ENCODE peak calls at places on chromosome 10, in ten cellular contexts. C is spleen, X is glutamatergic neuron, Q is HCT116, H is AG09319, O is fibroblast of mammary gland, A is omental fat pad, T is nephron progenitor cell, I is GM13977, M is gastrocnemius medialis. Y is an unnamed sample.

GRCh38 chr10:126147866-126148578 is 240.3 kb downstream of the ADAM12 start:
- DNase-seq in C (no peak), Q (no peak), H (no peak), M (no peak), X (peak), A (no peak), O (peak), T (no peak), I (no peak), Y (no peak)

GRCh38 chr10:6275022-6275997 is 72.6 kb downstream of the PFKFB3 start:
- DNase-seq in X (peak), M (peak), Q (peak), I (peak), C (peak), T (peak), A (peak), H (peak), O (peak), Y (peak)

GRCh38 chr10:123518765-123519164 is 147.4 kb upstream of the GPR26 start:
- DNase-seq in X (no peak), I (no peak), M (no peak), A (no peak), T (no peak), Q (no peak), C (no peak), H (no peak), O (no peak), Y (no peak)

GRCh38 chr10:85604884-85605283 is 761.7 kb downstream of the GRID1 start:
- DNase-seq in A (no peak), H (no peak), O (no peak), X (no peak), M (no peak), C (no peak), T (no peak), Q (no peak), I (no peak), Y (no peak)

GRCh38 chr10:93406367-93407145 is 75.6 kb downstream of the MYOF start:
- DNase-seq in I (no peak), H (no peak), T (no peak), X (no peak), O (no peak), C (no peak), A (no peak), M (no peak), Q (no peak), Y (no peak)

GRCh38 chr10:126041804-126042231 is 145.5 kb downstream of the FANK1 start:
- DNase-seq in O (no peak), H (no peak), T (peak), C (peak), Q (no peak), M (peak), I (peak), A (no peak), X (peak), Y (no peak)

GRCh38 chr10:14543048-14543903 is 212.6 kb upstream of the FRMD4A start:
- DNase-seq in T (no peak), A (no peak), H (no peak), I (no peak), O (peak), X (no peak), C (peak), M (no peak), Q (no peak), Y (no peak)

GRCh38 chr10:50431791-50432190 is 180.5 kb upstream of the ASAH2 start:
- DNase-seq in Q (no peak), H (no peak), X (no peak), T (no peak), A (no peak), I (peak), O (peak), M (no peak), C (no peak), Y (no peak)

GRCh38 chr10:61901829-61902447 is 439 bp downstream of the ARID5B start:
- DNase-seq in C (no peak), O (peak), Q (no peak), X (no peak), M (no peak), A (no peak), I (no peak), H (no peak), T (peak), Y (no peak)

GRCh38 chr10:99993994-99994689 is 15.6 kb downstream of the DNMBP start:
- DNase-seq in A (no peak), T (no peak), X (no peak), Q (no peak), M (peak), I (peak), O (peak), C (peak), H (peak), Y (peak)

GRCh38 chr10:119031496-119032059 is 2.1 kb downstream of the NANOS1 start:
- DNase-seq in X (no peak), I (no peak), C (no peak), A (no peak), H (no peak), O (no peak), Q (no peak), M (no peak), T (no peak), Y (no peak)

GRCh38 chr10:12884851-12885250 is 116.7 kb downstream of the CCDC3 start:
- DNase-seq in H (no peak), O (no peak), I (no peak), T (no peak), X (no peak), C (no peak), M (no peak), A (no peak), Q (no peak), Y (no peak)

GRCh38 chr10:21315321-21316220 is 209.9 kb downstream of the SKIDA1 start:
- DNase-seq in M (peak), I (no peak), C (no peak), T (peak), H (peak), A (no peak), X (peak), Q (no peak), O (peak), Y (peak)

GRCh38 chr10:30187010-30187409 is 127.6 kb upstream of the JCAD start:
- DNase-seq in Q (no peak), O (no peak), I (no peak), A (no peak), M (no peak), X (no peak), C (no peak), H (no peak), T (no peak), Y (no peak)

GRCh38 chr10:93352638-93353383 is 129.3 kb downstream of the MYOF start:
- DNase-seq in O (peak), A (no peak), I (peak), X (no peak), M (no peak), T (peak), C (no peak), Q (no peak), H (no peak), Y (no peak)

GRCh38 chr10:84822926-84823325 is 494.5 kb downstream of the CCSER2 start:
- DNase-seq in M (no peak), O (no peak), Q (no peak), C (no peak), I (no peak), X (no peak), T (no peak), H (no peak), A (no peak), Y (no peak)

GRCh38 chr10:124993345-124993708 is 51.4 kb downstream of the ZRANB1 start:
- DNase-seq in I (no peak), A (no peak), M (no peak), C (no peak), O (no peak), H (no peak), Q (no peak), X (no peak), T (no peak), Y (no peak)

GRCh38 chr10:22250897-22251605 is 33.2 kb upstream of the EBLN1 start:
- DNase-seq in H (no peak), A (no peak), X (no peak), M (no peak), C (no peak), T (no peak), O (no peak), Q (no peak), I (no peak), Y (no peak)

GRCh38 chr10:101986277-101986971 is 69.5 kb downstream of the ARMH3 start:
- DNase-seq in C (peak), I (no peak), T (no peak), X (no peak), O (no peak), Q (no peak), M (no peak), A (no peak), H (no peak), Y (no peak)

GRCh38 chr10:33422779-33423520 is 88.5 kb upstream of the NRP1 start:
- DNase-seq in M (no peak), H (no peak), Q (no peak), I (no peak), T (no peak), O (peak), C (no peak), X (no peak), A (no peak), Y (no peak)

GRCh38 chr10:79027147-79028055 is 41.4 kb upstream of the ZMIZ1 start:
- DNase-seq in O (no peak), H (no peak), A (no peak), Q (no peak), C (peak), I (no peak), X (no peak), M (peak), T (no peak), Y (no peak)

GRCh38 chr10:12960431-12960898 is 41.0 kb downstream of the CCDC3 start:
- DNase-seq in X (no peak), M (peak), T (peak), O (no peak), Q (no peak), I (no peak), H (no peak), C (no peak), A (no peak), Y (no peak)

GRCh38 chr10:91296471-91296870 is 76.0 kb downstream of the PCGF5 start:
- DNase-seq in A (no peak), H (no peak), O (peak), I (no peak), M (no peak), X (no peak), T (no peak), C (no peak), Q (peak), Y (no peak)

GRCh38 chr10:1962025-1962424 is 224.7 kb upstream of the ADARB2 start:
- DNase-seq in Q (no peak), A (no peak), C (no peak), M (no peak), X (no peak), H (no peak), O (no peak), I (no peak), T (no peak), Y (no peak)

DNA sequence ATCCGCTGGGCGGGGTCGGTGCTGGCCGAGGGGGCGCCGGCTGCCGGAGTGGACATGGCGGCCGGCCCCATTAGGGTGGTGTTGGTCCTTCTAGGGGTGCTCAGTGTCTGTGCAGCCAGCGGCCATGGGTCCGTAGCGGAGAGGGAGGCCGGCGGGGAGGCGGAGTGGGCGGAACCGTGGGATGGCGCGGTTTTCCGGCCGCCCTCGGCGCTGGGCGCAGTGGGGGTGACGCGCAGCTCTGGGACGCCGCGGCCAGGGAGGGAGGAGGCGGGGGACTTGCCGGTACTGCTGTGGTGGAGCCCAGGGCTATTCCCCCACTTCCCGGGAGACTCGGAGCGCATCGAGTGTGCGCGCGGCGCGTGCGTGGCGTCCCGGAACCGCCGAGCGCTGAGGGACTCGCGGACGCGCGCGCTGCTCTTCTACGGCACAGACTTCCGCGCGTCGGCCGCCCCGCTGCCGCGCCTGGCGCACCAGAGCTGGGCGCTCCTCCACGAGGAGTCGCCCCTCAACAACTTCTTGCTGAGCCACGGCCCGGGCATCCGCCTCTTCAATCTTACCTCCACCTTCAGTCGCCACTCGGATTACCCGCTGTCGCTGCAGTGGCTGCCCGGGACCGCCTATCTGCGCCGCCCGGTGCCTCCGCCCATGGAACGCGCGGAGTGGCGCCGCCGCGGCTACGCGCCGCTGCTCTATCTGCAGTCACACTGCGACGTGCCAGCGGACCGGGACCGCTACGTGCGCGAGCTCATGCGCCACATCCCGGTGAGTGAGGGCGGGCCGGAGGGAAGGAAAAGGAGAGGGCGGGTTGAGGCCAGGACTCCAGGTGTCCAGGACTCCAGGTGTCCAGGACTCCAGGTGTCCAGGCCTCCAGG is 9.3 kb upstream of the CHCHD1 start:
- DNase-seq in T (peak), I (peak), A (peak), X (peak), M (peak), O (peak), C (peak), H (peak), Q (peak), Y (peak)
- TF ChIP-seq CTCF in T (no peak), I (peak), A (no peak), X (no peak), M (peak), O (no peak), C (peak), H (no peak), Q (no peak), Y (no peak)

GRCh38 chr10:43075612-43076003 is 1.3 kb upstream of the RET start:
- DNase-seq in C (no peak), X (no peak), M (no peak), O (no peak), I (peak), A (no peak), H (no peak), Q (peak), T (no peak), Y (no peak)
- TF ChIP-seq CTCF in C (no peak), X (peak), M (no peak), O (peak), I (peak), A (no peak), H (no peak), Q (peak), T (peak), Y (no peak)

DNA sequence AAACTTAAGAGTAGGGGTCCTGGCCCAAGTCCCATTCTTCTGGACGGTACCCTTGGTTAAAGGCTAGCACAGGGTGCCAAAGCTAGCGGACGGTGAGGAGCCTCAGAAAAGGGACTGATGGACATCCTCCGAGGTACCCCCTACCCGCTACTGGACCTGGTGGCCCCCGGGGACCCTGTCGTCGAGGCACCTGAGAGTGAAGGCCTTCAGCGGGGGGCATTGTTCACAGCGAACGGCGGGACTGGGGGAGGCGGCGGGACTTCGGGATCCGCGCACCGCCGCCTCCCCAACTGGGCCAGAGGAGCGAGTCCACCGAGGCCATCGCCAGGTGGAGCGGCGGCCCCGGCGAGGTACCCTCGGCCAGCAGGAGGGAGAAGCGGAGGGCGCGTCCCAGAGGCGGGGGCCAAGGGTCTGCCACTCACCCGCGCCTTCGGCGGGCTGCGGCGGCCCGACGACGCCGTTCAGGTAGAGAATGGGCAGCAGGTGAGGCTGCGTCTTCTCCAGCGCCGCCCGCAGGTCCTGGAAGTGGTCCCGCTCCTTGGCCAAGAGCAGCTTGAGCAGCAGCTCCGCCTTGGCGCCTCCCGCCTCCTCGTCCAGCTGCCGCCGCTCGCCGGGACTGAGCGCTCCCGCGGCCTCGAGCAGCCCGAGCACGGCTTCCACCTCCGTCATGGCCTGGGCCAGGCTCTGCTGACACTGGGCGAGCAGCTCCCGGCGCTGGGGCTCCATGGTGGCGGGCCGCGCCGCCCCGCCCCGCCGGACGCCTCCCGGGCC is 575 bp downstream of the DLG5 start:
- DNase-seq in Q (no peak), I (peak), O (peak), T (peak), A (no peak), H (no peak), M (peak), C (peak), X (peak), Y (no peak)
- TF ChIP-seq CTCF in Q (no peak), I (no peak), O (no peak), T (no peak), A (no peak), H (no peak), M (no peak), C (no peak), X (no peak), Y (no peak)

GRCh38 chr10:46022978-46023702 is 7.3 kb downstream of the NCOA4 start:
- DNase-seq in I (peak), Q (peak), O (peak), H (peak), C (peak), M (peak), A (peak), T (peak), X (peak), Y (no peak)
- TF ChIP-seq CTCF in I (peak), Q (no peak), O (peak), H (peak), C (no peak), M (no peak), A (no peak), T (peak), X (no peak), Y (peak)

GRCh38 chr10:130493446-130494198 is 357.4 kb downstream of the GLRX3 start:
- DNase-seq in I (no peak), X (peak), C (peak), Q (no peak), A (no peak), T (no peak), O (no peak), M (no peak), H (no peak), Y (no peak)
- TF ChIP-seq CTCF in I (no peak), X (no peak), C (no peak), Q (no peak), A (no peak), T (no peak), O (no peak), M (no peak), H (no peak), Y (no peak)

GRCh38 chr10:3451516-3452185 is 279.1 kb upstream of the PITRM1 start:
- DNase-seq in C (no peak), O (no peak), H (no peak), A (no peak), X (no peak), T (no peak), I (no peak), Q (no peak), M (no peak), Y (no peak)

GRCh38 chr10:3455385-3456334 is 283.1 kb upstream of the PITRM1 start:
- DNase-seq in M (no peak), A (no peak), Q (no peak), T (no peak), I (no peak), H (no peak), C (no peak), X (no peak), O (no peak), Y (no peak)

GRCh38 chr10:3452683-3453388 is 280.3 kb upstream of the PITRM1 start:
- DNase-seq in I (no peak), A (no peak), O (peak), T (no peak), H (no peak), Q (no peak), C (no peak), M (no peak), X (no peak), Y (no peak)

DNA sequence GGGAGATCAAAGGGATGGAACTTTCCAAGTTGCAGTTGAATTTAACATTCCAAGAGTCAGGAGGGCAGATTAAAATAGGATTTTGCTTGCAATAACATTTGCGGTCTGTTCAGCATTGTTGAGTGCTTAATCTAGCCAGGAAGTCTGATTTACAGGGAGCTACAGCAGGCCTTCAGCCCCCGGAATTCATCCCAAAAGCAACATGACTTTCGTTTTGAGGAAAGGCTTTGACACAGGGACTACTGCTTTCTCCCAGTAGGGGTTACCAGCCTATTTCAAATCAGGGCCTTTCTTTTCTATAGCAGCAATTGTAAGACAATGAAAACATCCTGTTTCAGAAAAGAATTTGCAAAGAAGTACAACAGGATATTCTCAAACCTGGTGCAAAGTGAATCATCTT is 279.7 kb upstream of the PITRM1 start:
- DNase-seq in H (peak), T (no peak), A (no peak), C (no peak), X (no peak), M (no peak), I (no peak), Q (no peak), O (peak), Y (peak)
- TF ChIP-seq CTCF in H (peak), T (no peak), A (no peak), C (peak), X (no peak), M (peak), I (peak), Q (no peak), O (peak), Y (peak)

DNA sequence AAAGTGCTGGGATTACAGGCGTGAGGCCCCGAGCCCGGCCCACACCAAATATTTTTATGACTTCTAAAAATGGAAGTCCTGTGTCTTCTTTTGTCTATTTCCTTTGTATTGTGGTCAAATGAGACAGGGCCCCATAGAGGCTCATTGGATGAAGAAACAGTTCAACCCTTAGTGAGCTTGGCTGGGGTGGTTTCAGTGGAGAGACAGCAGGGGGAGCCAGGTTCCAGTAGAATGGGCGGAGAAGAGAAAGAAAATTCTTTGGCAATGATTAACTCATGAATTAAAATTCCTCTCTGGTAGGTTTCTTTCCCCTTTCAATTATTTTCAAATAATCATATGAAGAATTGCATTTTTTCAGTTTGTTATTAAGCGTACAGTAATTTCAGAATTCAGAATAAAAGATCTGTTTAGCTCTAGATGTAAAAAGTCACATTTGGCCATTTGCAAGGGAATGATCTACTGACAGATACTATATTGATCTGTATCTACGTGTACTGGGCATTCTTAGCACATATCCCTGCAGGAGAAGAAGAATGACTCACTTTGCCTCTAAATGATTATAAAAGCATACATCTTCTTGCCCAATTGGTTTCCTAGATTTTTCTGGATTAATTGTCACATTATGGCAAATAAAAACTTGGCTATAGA is 43.2 kb downstream of the PNLIPRP3 start:
- DNase-seq in X (peak), T (peak), H (no peak), A (no peak), I (no peak), O (no peak), C (no peak), Q (peak), M (no peak), Y (no peak)
- TF ChIP-seq CTCF in X (peak), T (peak), H (peak), A (no peak), I (no peak), O (peak), C (no peak), Q (peak), M (no peak), Y (no peak)

GRCh38 chr10:31927597-31928530 is 767 bp downstream of the ARHGAP12 start:
- DNase-seq in Q (no peak), H (no peak), I (peak), O (peak), C (peak), M (peak), T (peak), A (no peak), X (peak), Y (no peak)
- TF ChIP-seq CTCF in Q (no peak), H (peak), I (no peak), O (peak), C (peak), M (no peak), T (peak), A (no peak), X (peak), Y (peak)

GRCh38 chr10:54800677-54801480 is at the start of gene PCDH15:
- DNase-seq in A (no peak), Q (no peak), T (peak), I (peak), H (no peak), M (no peak), X (peak), O (peak), C (no peak), Y (no peak)
- TF ChIP-seq CTCF in A (no peak), Q (no peak), T (peak), I (peak), H (no peak), M (no peak), X (no peak), O (peak), C (no peak), Y (no peak)

Y was measured in AG04449.